ENCODE peak calls at places on chromosomes 3 and 15, in nine cellular contexts. One of them, this sample, is unnamed.

GRCh38 chr3:127373701-127374625 is 86.1 kb upstream of the PRR20G start:
- DNase-seq in AG09319: no peak
- DNase-seq in BJ: no peak
- DNase-seq in HEK293T: peak
- DNase-seq in heart right ventricle: no peak
- DNase-seq in H7: peak
- DNase-seq in breast epithelium: no peak
- DNase-seq in GM23338: peak
- DNase-seq in OCI-M1: peak
- DNase-seq in this sample: peak

GRCh38 chr15:73273181-73274002 is 95.4 kb downstream of the HCN4 start:
- DNase-seq in GM23338: peak
- DNase-seq in HEK293T: peak
- DNase-seq in OCI-M1: peak
- DNase-seq in H7: peak
- DNase-seq in breast epithelium: peak
- DNase-seq in BJ: no peak
- DNase-seq in AG09319: peak
- DNase-seq in heart right ventricle: peak
- DNase-seq in this sample: peak

GRCh38 chr15:56732135-56732880 is 1.0 kb downstream of the ZNF280D start:
- DNase-seq in OCI-M1: peak
- DNase-seq in breast epithelium: no peak
- DNase-seq in heart right ventricle: peak
- DNase-seq in BJ: peak
- DNase-seq in GM23338: peak
- DNase-seq in HEK293T: no peak
- DNase-seq in H7: peak
- DNase-seq in AG09319: no peak
- DNase-seq in this sample: no peak

GRCh38 chr15:59026207-59026606 is 38.7 kb downstream of the RNF111 start:
- DNase-seq in BJ: no peak
- DNase-seq in breast epithelium: no peak
- DNase-seq in HEK293T: no peak
- DNase-seq in AG09319: no peak
- DNase-seq in OCI-M1: no peak
- DNase-seq in H7: no peak
- DNase-seq in GM23338: no peak
- DNase-seq in heart right ventricle: no peak
- DNase-seq in this sample: no peak

GRCh38 chr15:39404767-39405173 is 176.1 kb upstream of the THBS1 start:
- DNase-seq in breast epithelium: peak
- DNase-seq in OCI-M1: peak
- DNase-seq in HEK293T: no peak
- DNase-seq in H7: no peak
- DNase-seq in GM23338: no peak
- DNase-seq in AG09319: peak
- DNase-seq in heart right ventricle: no peak
- DNase-seq in BJ: peak
- DNase-seq in this sample: no peak

GRCh38 chr3:31370681-31371080 is 162.0 kb upstream of the STT3B start:
- DNase-seq in BJ: no peak
- DNase-seq in AG09319: no peak
- DNase-seq in breast epithelium: no peak
- DNase-seq in heart right ventricle: no peak
- DNase-seq in OCI-M1: no peak
- DNase-seq in HEK293T: no peak
- DNase-seq in GM23338: no peak
- DNase-seq in H7: no peak
- DNase-seq in this sample: no peak

GRCh38 chr3:55726501-55726775 is 239.3 kb upstream of the WNT5A start:
- DNase-seq in GM23338: no peak
- DNase-seq in breast epithelium: no peak
- DNase-seq in heart right ventricle: no peak
- DNase-seq in OCI-M1: no peak
- DNase-seq in H7: no peak
- DNase-seq in HEK293T: no peak
- DNase-seq in BJ: no peak
- DNase-seq in AG09319: no peak
- DNase-seq in this sample: no peak

GRCh38 chr3:187165144-187165543 is 25.8 kb upstream of the RPL39L start:
- DNase-seq in AG09319: no peak
- DNase-seq in BJ: no peak
- DNase-seq in breast epithelium: no peak
- DNase-seq in H7: peak
- DNase-seq in GM23338: peak
- DNase-seq in heart right ventricle: peak
- DNase-seq in HEK293T: peak
- DNase-seq in OCI-M1: peak
- DNase-seq in this sample: no peak

GRCh38 chr15:101004500-101004899 is 85.3 kb downstream of the LRRK1 start:
- DNase-seq in GM23338: no peak
- DNase-seq in HEK293T: no peak
- DNase-seq in H7: no peak
- DNase-seq in AG09319: no peak
- DNase-seq in OCI-M1: no peak
- DNase-seq in heart right ventricle: no peak
- DNase-seq in BJ: no peak
- DNase-seq in breast epithelium: no peak
- DNase-seq in this sample: no peak

GRCh38 chr15:82146558-82146957 is 100.7 kb upstream of the MEX3B start:
- DNase-seq in AG09319: no peak
- DNase-seq in HEK293T: no peak
- DNase-seq in breast epithelium: no peak
- DNase-seq in heart right ventricle: no peak
- DNase-seq in BJ: no peak
- DNase-seq in H7: no peak
- DNase-seq in GM23338: no peak
- DNase-seq in OCI-M1: no peak
- DNase-seq in this sample: no peak

GRCh38 chr3:187041362-187042061 is 97.8 kb downstream of the RPL39L start:
- DNase-seq in OCI-M1: peak
- DNase-seq in GM23338: no peak
- DNase-seq in H7: no peak
- DNase-seq in HEK293T: no peak
- DNase-seq in AG09319: no peak
- DNase-seq in breast epithelium: no peak
- DNase-seq in heart right ventricle: no peak
- DNase-seq in BJ: no peak
- DNase-seq in this sample: no peak

GRCh38 chr15:80743189-80743833 is 35.9 kb upstream of the CEMIP start:
- DNase-seq in AG09319: no peak
- DNase-seq in H7: no peak
- DNase-seq in BJ: no peak
- DNase-seq in breast epithelium: peak
- DNase-seq in OCI-M1: no peak
- DNase-seq in GM23338: no peak
- DNase-seq in HEK293T: no peak
- DNase-seq in heart right ventricle: no peak
- DNase-seq in this sample: peak

GRCh38 chr15:77650285-77650684 is 17.6 kb upstream of the LINGO1 start:
- DNase-seq in AG09319: no peak
- DNase-seq in heart right ventricle: no peak
- DNase-seq in OCI-M1: peak
- DNase-seq in H7: peak
- DNase-seq in HEK293T: peak
- DNase-seq in GM23338: peak
- DNase-seq in breast epithelium: no peak
- DNase-seq in BJ: no peak
- DNase-seq in this sample: no peak

GRCh38 chr3:116446037-116446436 is 750 bp upstream of the LSAMP start:
- DNase-seq in breast epithelium: no peak
- DNase-seq in heart right ventricle: no peak
- DNase-seq in BJ: no peak
- DNase-seq in GM23338: no peak
- DNase-seq in AG09319: no peak
- DNase-seq in OCI-M1: no peak
- DNase-seq in HEK293T: no peak
- DNase-seq in H7: no peak
- DNase-seq in this sample: no peak

GRCh38 chr3:183537295-183537730 is 18.2 kb downstream of the KLHL6 start:
- DNase-seq in HEK293T: no peak
- DNase-seq in GM23338: no peak
- DNase-seq in breast epithelium: no peak
- DNase-seq in AG09319: no peak
- DNase-seq in OCI-M1: peak
- DNase-seq in heart right ventricle: peak
- DNase-seq in BJ: peak
- DNase-seq in H7: no peak
- DNase-seq in this sample: no peak

GRCh38 chr3:140545756-140546155 is 132.1 kb upstream of the TRIM42 start:
- DNase-seq in heart right ventricle: no peak
- DNase-seq in HEK293T: no peak
- DNase-seq in BJ: peak
- DNase-seq in GM23338: no peak
- DNase-seq in breast epithelium: peak
- DNase-seq in H7: no peak
- DNase-seq in AG09319: no peak
- DNase-seq in OCI-M1: no peak
- DNase-seq in this sample: no peak

GRCh38 chr3:170046269-170047132 is 8.7 kb downstream of the GPR160 start:
- DNase-seq in BJ: no peak
- DNase-seq in heart right ventricle: no peak
- DNase-seq in GM23338: no peak
- DNase-seq in HEK293T: no peak
- DNase-seq in AG09319: no peak
- DNase-seq in breast epithelium: no peak
- DNase-seq in OCI-M1: no peak
- DNase-seq in H7: no peak
- DNase-seq in this sample: no peak

GRCh38 chr3:15478300-15478979 is 43.1 kb downstream of the COLQ start:
- DNase-seq in breast epithelium: no peak
- DNase-seq in OCI-M1: no peak
- DNase-seq in H7: no peak
- DNase-seq in AG09319: no peak
- DNase-seq in BJ: no peak
- DNase-seq in heart right ventricle: no peak
- DNase-seq in GM23338: no peak
- DNase-seq in HEK293T: no peak
- DNase-seq in this sample: no peak

GRCh38 chr3:38650248-38650940 is 907 bp upstream of the SCN5A start:
- DNase-seq in BJ: no peak
- DNase-seq in H7: no peak
- DNase-seq in heart right ventricle: no peak
- DNase-seq in GM23338: no peak
- DNase-seq in AG09319: no peak
- DNase-seq in HEK293T: no peak
- DNase-seq in breast epithelium: no peak
- DNase-seq in OCI-M1: peak
- DNase-seq in this sample: no peak

GRCh38 chr15:32721594-32721993 is 3.8 kb downstream of the GREM1 start:
- DNase-seq in BJ: no peak
- DNase-seq in H7: no peak
- DNase-seq in OCI-M1: no peak
- DNase-seq in AG09319: no peak
- DNase-seq in GM23338: no peak
- DNase-seq in breast epithelium: no peak
- DNase-seq in HEK293T: no peak
- DNase-seq in heart right ventricle: no peak
- DNase-seq in this sample: no peak

GRCh38 chr3:62149962-62150361 is 223.4 kb downstream of the FEZF2 start:
- DNase-seq in breast epithelium: no peak
- DNase-seq in BJ: no peak
- DNase-seq in heart right ventricle: no peak
- DNase-seq in AG09319: no peak
- DNase-seq in H7: no peak
- DNase-seq in GM23338: no peak
- DNase-seq in OCI-M1: no peak
- DNase-seq in HEK293T: no peak
- DNase-seq in this sample: no peak

GRCh38 chr15:81386947-81387346 is 12.9 kb upstream of the TMC3 start:
- DNase-seq in OCI-M1: no peak
- DNase-seq in breast epithelium: no peak
- DNase-seq in GM23338: no peak
- DNase-seq in HEK293T: no peak
- DNase-seq in AG09319: no peak
- DNase-seq in BJ: no peak
- DNase-seq in heart right ventricle: no peak
- DNase-seq in H7: no peak
- DNase-seq in this sample: no peak

GRCh38 chr3:129602730-129603560 is 3.5 kb downstream of the PLXND1 start:
- DNase-seq in GM23338: peak
- DNase-seq in breast epithelium: peak
- DNase-seq in heart right ventricle: peak
- DNase-seq in AG09319: peak
- DNase-seq in HEK293T: no peak
- DNase-seq in BJ: peak
- DNase-seq in H7: peak
- DNase-seq in OCI-M1: no peak
- DNase-seq in this sample: no peak

GRCh38 chr15:77030042-77030927 is 35.4 kb downstream of the PSTPIP1 start:
- DNase-seq in AG09319: no peak
- DNase-seq in HEK293T: no peak
- DNase-seq in breast epithelium: no peak
- DNase-seq in GM23338: peak
- DNase-seq in H7: peak
- DNase-seq in heart right ventricle: no peak
- DNase-seq in OCI-M1: no peak
- DNase-seq in BJ: no peak
- DNase-seq in this sample: peak

GRCh38 chr15:51801391-51801835 is 28.0 kb upstream of the TMOD3 start:
- DNase-seq in OCI-M1: peak
- DNase-seq in breast epithelium: no peak
- DNase-seq in heart right ventricle: peak
- DNase-seq in AG09319: no peak
- DNase-seq in BJ: no peak
- DNase-seq in HEK293T: peak
- DNase-seq in H7: peak
- DNase-seq in GM23338: peak
- DNase-seq in this sample: no peak

GRCh38 chr15:52680756-52681155 is 1.6 kb upstream of the ATOSA start:
- DNase-seq in BJ: no peak
- DNase-seq in heart right ventricle: no peak
- DNase-seq in AG09319: no peak
- DNase-seq in OCI-M1: no peak
- DNase-seq in breast epithelium: no peak
- DNase-seq in H7: no peak
- DNase-seq in GM23338: no peak
- DNase-seq in HEK293T: no peak
- DNase-seq in this sample: no peak

GRCh38 chr3:42012378-42012934 is 50.6 kb upstream of the ULK4 start:
- DNase-seq in H7: no peak
- DNase-seq in breast epithelium: no peak
- DNase-seq in AG09319: no peak
- DNase-seq in OCI-M1: peak
- DNase-seq in GM23338: no peak
- DNase-seq in BJ: no peak
- DNase-seq in heart right ventricle: no peak
- DNase-seq in HEK293T: no peak
- DNase-seq in this sample: no peak

GRCh38 chr3:40387001-40387894 is at the start of gene ENTPD3:
- DNase-seq in OCI-M1: no peak
- DNase-seq in BJ: no peak
- DNase-seq in GM23338: peak
- DNase-seq in AG09319: no peak
- DNase-seq in HEK293T: no peak
- DNase-seq in H7: peak
- DNase-seq in breast epithelium: no peak
- DNase-seq in heart right ventricle: no peak
- DNase-seq in this sample: peak

GRCh38 chr15:73985101-73985873 is 6.8 kb downstream of the STOML1 start:
- DNase-seq in H7: no peak
- DNase-seq in heart right ventricle: no peak
- DNase-seq in breast epithelium: no peak
- DNase-seq in HEK293T: no peak
- DNase-seq in OCI-M1: no peak
- DNase-seq in BJ: no peak
- DNase-seq in GM23338: no peak
- DNase-seq in AG09319: no peak
- DNase-seq in this sample: no peak

GRCh38 chr3:188854395-188855149 is 317.2 kb upstream of the TPRG1 start:
- DNase-seq in HEK293T: no peak
- DNase-seq in heart right ventricle: no peak
- DNase-seq in OCI-M1: no peak
- DNase-seq in GM23338: no peak
- DNase-seq in H7: no peak
- DNase-seq in AG09319: no peak
- DNase-seq in breast epithelium: no peak
- DNase-seq in BJ: no peak
- DNase-seq in this sample: no peak

GRCh38 chr15:79432345-79433311 is 492 bp downstream of the MINAR1 start:
- DNase-seq in BJ: no peak
- DNase-seq in H7: peak
- DNase-seq in AG09319: no peak
- DNase-seq in heart right ventricle: no peak
- DNase-seq in OCI-M1: no peak
- DNase-seq in breast epithelium: no peak
- DNase-seq in GM23338: peak
- DNase-seq in HEK293T: peak
- DNase-seq in this sample: no peak

This sample was measured in stomach.